ENCODE peak calls at places on chromosomes 13 and 19, in eight cellular contexts. O is A673, J is A549, I is thoracic aorta, M is colonic mucosa, G is IMR-90, Z is upper lobe of left lung, D is fibroblast of pulmonary artery. B is an unnamed sample.

GRCh38 chr19:16661480-16662034 is 618 bp downstream of the TMEM38A start:
- DNase-seq in O (no peak), J (no peak), I (peak), M (peak), G (no peak), Z (peak), D (no peak), B (no peak)

GRCh38 chr13:66532146-66532545 is 698.0 kb downstream of the PCDH9 start:
- DNase-seq in O (no peak), J (no peak), I (no peak), M (no peak), G (peak), Z (no peak), D (peak), B (peak)

GRCh38 chr19:4987692-4988370 is 18.9 kb downstream of the KDM4B start:
- DNase-seq in O (no peak), J (no peak), I (no peak), M (no peak), G (peak), Z (no peak), D (peak), B (no peak)

GRCh38 chr13:95317037-95317989 is 16.1 kb upstream of the ABCC4 start:
- DNase-seq in O (no peak), J (no peak), I (no peak), M (no peak), G (no peak), Z (no peak), D (peak), B (no peak)

GRCh38 chr13:113041821-113042335 is 63.7 kb upstream of the F7 start:
- DNase-seq in O (no peak), J (no peak), I (no peak), M (no peak), G (no peak), Z (peak), D (no peak), B (no peak)

GRCh38 chr19:1214862-1215731 is 9.5 kb downstream of the STK11 start:
- DNase-seq in O (no peak), J (no peak), I (no peak), M (no peak), G (no peak), Z (peak), D (no peak), B (no peak)

GRCh38 chr13:105232403-105232802 is 1303.1 kb downstream of the EFNB2 start:
- DNase-seq in O (no peak), J (no peak), I (no peak), M (no peak), G (no peak), Z (no peak), D (no peak), B (no peak)

GRCh38 chr13:75236774-75237173 is 245.2 kb downstream of the TBC1D4 start:
- DNase-seq in O (no peak), J (no peak), I (no peak), M (no peak), G (no peak), Z (no peak), D (no peak), B (no peak)

GRCh38 chr13:99895999-99896695 is 75.4 kb downstream of the ZIC5 start:
- DNase-seq in O (no peak), J (no peak), I (no peak), M (no peak), G (no peak), Z (peak), D (no peak), B (no peak)

GRCh38 chr19:35476149-35476548 is 14.1 kb downstream of the KRTDAP start:
- DNase-seq in O (no peak), J (no peak), I (no peak), M (no peak), G (no peak), Z (no peak), D (no peak), B (no peak)

GRCh38 chr19:2613507-2614295 is 88.8 kb downstream of the GNG7 start:
- DNase-seq in O (peak), J (no peak), I (no peak), M (no peak), G (peak), Z (peak), D (peak), B (no peak)

GRCh38 chr13:101289764-101290163 is 126.5 kb downstream of the NALCN start:
- DNase-seq in O (peak), J (no peak), I (no peak), M (no peak), G (peak), Z (peak), D (peak), B (no peak)

GRCh38 chr13:107066355-107066754 is 498.4 kb upstream of the ARGLU1 start:
- DNase-seq in O (no peak), J (no peak), I (no peak), M (no peak), G (peak), Z (no peak), D (no peak), B (no peak)

GRCh38 chr19:56577719-56578602 is 10.7 kb downstream of the ZNF470 start:
- DNase-seq in O (no peak), J (no peak), I (no peak), M (no peak), G (no peak), Z (no peak), D (no peak), B (no peak)

GRCh38 chr19:3403489-3404323 is 37.3 kb downstream of the NFIC start:
- DNase-seq in O (peak), J (no peak), I (peak), M (peak), G (peak), Z (peak), D (peak), B (peak)

GRCh38 chr13:55394470-55394869 is 1746.2 kb upstream of the PRR20A start:
- DNase-seq in O (no peak), J (no peak), I (no peak), M (no peak), G (no peak), Z (no peak), D (no peak), B (no peak)

GRCh38 chr13:92224052-92224821 is 825.8 kb downstream of the GPC5 start:
- DNase-seq in O (no peak), J (no peak), I (no peak), M (no peak), G (peak), Z (no peak), D (peak), B (peak)

GRCh38 chr13:60583911-60584753 is 187.1 kb downstream of the TDRD3 start:
- DNase-seq in O (peak), J (no peak), I (peak), M (no peak), G (peak), Z (no peak), D (peak), B (peak)

GRCh38 chr19:28472843-28473242 is 740.1 kb downstream of the UQCRFS1 start:
- DNase-seq in O (no peak), J (no peak), I (no peak), M (peak), G (no peak), Z (no peak), D (no peak), B (no peak)

GRCh38 chr19:3494559-3494958 is 5.9 kb downstream of the DOHH start:
- DNase-seq in O (no peak), J (no peak), I (no peak), M (no peak), G (no peak), Z (peak), D (no peak), B (no peak)

GRCh38 chr19:54937926-54938325 is 9.4 kb downstream of the NLRP7 start:
- DNase-seq in O (no peak), J (no peak), I (no peak), M (no peak), G (no peak), Z (no peak), D (no peak), B (no peak)

GRCh38 chr19:56245062-56245740 is 27.3 kb upstream of the EDDM13 start:
- DNase-seq in O (no peak), J (no peak), I (no peak), M (no peak), G (peak), Z (no peak), D (no peak), B (no peak)

GRCh38 chr13:20193142-20193923 is 595 bp upstream of the GJB2 start:
- DNase-seq in O (peak), J (no peak), I (no peak), M (no peak), G (no peak), Z (peak), D (no peak), B (no peak)

GRCh38 chr13:27024062-27024461 is 147.5 kb downstream of the USP12 start:
- DNase-seq in O (no peak), J (no peak), I (no peak), M (no peak), G (no peak), Z (no peak), D (no peak), B (no peak)

GRCh38 chr19:48393559-48394330 is at the start of gene GRIN2D:
- DNase-seq in O (peak), J (no peak), I (no peak), M (no peak), G (peak), Z (peak), D (peak), B (no peak)

GRCh38 chr13:32164622-32165268 is 133.2 kb downstream of the FRY start:
- DNase-seq in O (peak), J (peak), I (no peak), M (peak), G (peak), Z (no peak), D (peak), B (peak)

GRCh38 chr13:46341112-46341711 is 45.8 kb downstream of the RUBCNL start:
- DNase-seq in O (peak), J (no peak), I (no peak), M (no peak), G (peak), Z (no peak), D (peak), B (peak)

DNA sequence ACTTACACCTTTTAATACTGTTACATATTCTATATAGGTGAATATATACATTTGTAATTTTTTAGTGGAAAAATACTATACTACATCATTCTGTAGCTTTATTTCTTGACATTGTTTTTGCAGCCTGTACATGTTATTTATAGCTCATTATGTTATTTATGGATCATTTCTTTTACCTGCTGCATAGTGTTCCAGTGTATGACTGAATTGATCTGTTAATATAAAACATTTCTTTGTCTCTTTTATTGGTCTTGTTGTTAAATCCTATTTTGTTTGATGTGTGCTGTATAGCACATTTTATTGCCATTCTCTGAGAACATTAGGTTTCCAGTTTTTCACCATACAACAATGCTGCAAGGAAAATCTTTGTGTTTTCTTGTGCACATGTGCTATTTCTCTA is 2.4 kb downstream of the SETDB2 start:
- DNase-seq in O (no peak), J (no peak), I (no peak), M (no peak), G (no peak), Z (no peak), D (no peak), B (no peak)
- H3K4me3 ChIP-seq in O (no peak), J (no peak), I (no peak), M (no peak), G (no peak), Z (no peak), D (no peak), B (no peak)

GRCh38 chr13:97749174-97749573 is 204.3 kb upstream of the IPO5 start:
- DNase-seq in O (peak), J (peak), I (no peak), M (no peak), G (peak), Z (no peak), D (peak), B (no peak)
- TF ChIP-seq CTCF in O (peak), J (no peak), I (no peak), M (no peak), G (no peak), Z (no peak), D (peak), B (no peak)

DNA sequence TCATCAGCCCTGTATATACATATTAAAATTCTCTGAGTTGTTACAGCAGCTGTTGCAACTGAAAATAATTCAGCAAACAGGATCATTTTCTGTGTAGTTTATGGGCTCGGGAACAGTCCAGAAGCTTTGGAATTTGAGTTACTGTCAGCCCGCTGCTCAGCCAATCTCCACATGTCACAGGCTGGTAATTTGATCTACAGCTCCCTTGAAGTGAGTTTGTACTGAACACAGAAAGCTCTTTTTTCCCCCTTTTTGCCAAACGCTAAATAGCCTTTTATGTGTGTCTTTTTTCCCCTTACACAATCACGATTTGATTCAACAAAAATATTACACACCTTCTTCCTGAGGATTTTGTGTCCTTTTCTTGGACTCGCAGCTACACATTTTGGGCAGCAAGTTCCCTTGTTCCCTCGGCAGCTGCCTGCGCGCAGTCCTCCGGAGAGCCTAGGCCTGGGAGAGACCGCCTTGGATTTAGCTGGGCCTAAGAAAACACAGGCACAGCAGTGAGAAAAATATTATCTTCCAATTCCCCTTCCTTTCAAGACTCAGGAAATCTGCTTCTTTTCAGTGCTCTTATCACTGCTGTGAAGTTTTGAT is 371.4 kb downstream of the KCNRG start:
- DNase-seq in O (peak), J (no peak), I (no peak), M (no peak), G (peak), Z (peak), D (peak), B (no peak)
- H3K4me3 ChIP-seq in O (no peak), J (no peak), I (peak), M (no peak), G (no peak), Z (peak), D (no peak), B (no peak)

DNA sequence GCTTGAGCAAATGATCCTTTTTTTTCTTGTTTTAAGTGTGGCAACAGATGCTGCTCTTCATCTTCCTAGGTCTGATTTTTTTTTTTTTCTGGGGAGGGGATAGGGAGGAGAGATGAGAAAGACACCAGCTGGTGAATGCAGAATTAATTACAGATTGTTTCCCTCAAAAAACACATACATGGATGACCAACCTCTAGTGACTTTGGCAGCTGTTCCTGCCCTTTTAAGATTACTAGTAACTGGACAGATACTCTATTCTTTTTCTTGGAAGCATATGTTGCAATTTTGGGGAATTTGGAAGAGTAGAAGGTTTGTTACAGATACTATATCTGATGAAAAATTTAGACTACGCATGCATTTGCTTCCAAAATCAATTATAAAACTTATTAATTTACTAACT is 103.5 kb upstream of the MYO16 start:
- DNase-seq in O (no peak), J (no peak), I (no peak), M (no peak), G (no peak), Z (no peak), D (no peak), B (no peak)
- TF ChIP-seq CTCF in O (no peak), J (no peak), I (no peak), M (no peak), G (no peak), Z (no peak), D (no peak), B (no peak)

DNA sequence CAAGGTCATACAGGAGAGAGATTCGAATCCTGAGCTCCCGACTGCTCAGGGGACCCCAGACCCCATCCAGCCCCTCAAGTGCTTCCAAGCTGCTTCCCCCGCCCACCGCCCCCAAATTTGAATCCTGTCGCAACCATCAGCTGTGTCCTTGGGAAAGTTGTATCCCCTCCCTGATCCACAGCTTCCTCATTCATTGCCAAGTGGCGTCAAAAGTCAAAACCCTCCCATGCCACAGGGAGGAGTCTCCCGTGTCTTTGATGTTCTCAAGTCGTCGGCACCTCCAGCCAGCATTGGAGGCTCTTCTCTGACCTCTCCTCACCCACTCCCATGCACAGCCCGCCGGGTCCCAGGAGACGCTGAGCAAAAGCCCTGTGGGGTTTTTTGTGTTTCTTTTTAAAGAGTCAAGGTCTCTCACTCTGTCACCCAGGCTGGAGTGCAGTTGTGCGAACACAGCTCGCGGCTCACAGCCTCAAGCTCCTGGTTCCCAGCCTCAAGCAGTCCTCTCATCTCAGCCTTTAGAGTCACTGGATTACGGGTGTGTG is 2.8 kb upstream of the IFI30 start:
- DNase-seq in O (no peak), J (no peak), I (no peak), M (no peak), G (no peak), Z (no peak), D (no peak), B (no peak)
- H3K4me3 ChIP-seq in O (no peak), J (no peak), I (no peak), M (no peak), G (no peak), Z (peak), D (no peak), B (no peak)

DNA sequence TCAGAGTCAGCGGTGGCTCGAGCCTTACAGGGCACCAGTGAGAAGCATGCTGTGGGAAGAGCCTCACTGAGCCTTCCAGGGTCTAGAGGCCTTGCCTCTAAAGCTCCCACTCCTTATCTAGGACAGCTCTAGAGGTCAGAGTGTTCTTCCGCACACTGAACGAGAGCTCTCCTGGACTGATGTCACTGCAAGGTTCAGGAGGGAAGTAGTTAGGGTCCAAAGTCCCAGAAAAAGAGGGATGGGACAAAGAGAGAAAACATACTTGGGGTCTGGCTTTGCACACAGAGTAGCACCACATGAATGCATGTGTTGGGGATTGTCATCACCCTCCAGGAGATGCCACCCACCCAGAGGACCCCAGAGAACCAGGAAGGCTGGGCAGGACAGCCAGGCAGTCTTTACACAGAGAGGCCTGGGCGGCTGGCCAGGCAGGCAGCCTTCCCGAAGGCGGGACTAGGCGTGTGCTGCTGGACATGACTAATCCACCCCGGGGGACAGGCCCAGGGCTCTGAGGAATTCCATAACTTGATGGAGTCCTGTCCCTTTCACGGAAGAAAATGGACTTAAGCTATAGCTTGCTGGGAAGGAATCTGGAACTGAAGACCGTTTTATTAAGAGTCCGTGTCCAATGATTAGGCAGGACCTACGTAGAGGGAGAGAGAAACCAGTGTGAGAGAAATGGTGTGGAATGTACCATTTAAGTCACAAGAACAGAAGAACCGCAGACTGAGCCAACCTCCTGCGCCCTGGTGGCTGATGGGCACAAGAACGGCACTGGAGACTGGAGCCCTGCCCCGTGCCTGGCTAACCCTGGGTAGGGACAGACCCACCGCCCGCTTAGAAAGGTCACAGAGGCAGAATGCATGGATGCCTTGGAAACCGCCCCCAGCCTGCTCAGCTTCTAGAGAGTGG is 16.7 kb upstream of the EPHX3 start:
- DNase-seq in O (no peak), J (peak), I (peak), M (peak), G (peak), Z (peak), D (peak), B (peak)
- TF ChIP-seq CTCF in O (no peak), J (no peak), I (peak), M (no peak), G (no peak), Z (no peak), D (no peak), B (no peak)

GRCh38 chr19:13163609-13164364 is 13.6 kb downstream of the IER2 start:
- DNase-seq in O (peak), J (no peak), I (no peak), M (peak), G (peak), Z (peak), D (peak), B (no peak)
- H3K4me3 ChIP-seq in O (peak), J (peak), I (peak), M (peak), G (no peak), Z (peak), D (peak), B (no peak)